ENCODE peak calls at places on chromosome 7, in eight cellular contexts. N is cardiac muscle cell; L is activated naive CD8-positive, alpha-beta T cell treated with anti-CD3 and anti-CD28 coated beads, Interleukin-2, amount 50 U/mL, for 24 hours; Z is NCI-H1417; I is AG08396; G is GM19239; A is NCI-H1436; M is CD8-positive, alpha-beta memory T cell. J is an unnamed sample.

GRCh38 chr7:85750454-85750949 is 563.6 kb upstream of the SEMA3D start:
- DNase-seq in N (peak), L (peak), Z (peak), I (peak), G (no peak), A (no peak), M (no peak), J (peak)

GRCh38 chr7:141512597-141512996 is 38.6 kb upstream of the AGK start:
- DNase-seq in N (no peak), L (no peak), Z (no peak), I (no peak), G (no peak), A (no peak), M (no peak), J (no peak)

GRCh38 chr7:142883571-142884284 is 1.8 kb downstream of the TRPV6 start:
- DNase-seq in N (no peak), L (no peak), Z (no peak), I (no peak), G (no peak), A (no peak), M (no peak), J (no peak)

GRCh38 chr7:70631732-70632131 is 500.2 kb upstream of the GALNT17 start:
- DNase-seq in N (no peak), L (no peak), Z (no peak), I (no peak), G (no peak), A (no peak), M (no peak), J (no peak)

GRCh38 chr7:48045205-48045765 is 9.9 kb downstream of the C7orf57 start:
- DNase-seq in N (no peak), L (no peak), Z (no peak), I (no peak), G (no peak), A (no peak), M (peak), J (no peak)

GRCh38 chr7:133139350-133139749 is 57.5 kb upstream of the CHCHD3 start:
- DNase-seq in N (peak), L (no peak), Z (no peak), I (peak), G (no peak), A (no peak), M (no peak), J (peak)

GRCh38 chr7:141430426-141431142 is 120.6 kb upstream of the AGK start:
- DNase-seq in N (peak), L (no peak), Z (peak), I (no peak), G (no peak), A (no peak), M (no peak), J (no peak)

GRCh38 chr7:157622408-157623221 is 285.8 kb downstream of the DNAJB6 start:
- DNase-seq in N (no peak), L (no peak), Z (no peak), I (no peak), G (no peak), A (no peak), M (no peak), J (no peak)

GRCh38 chr7:107167483-107168232 is 1.1 kb upstream of the HBP1 start:
- DNase-seq in N (peak), L (no peak), Z (peak), I (peak), G (no peak), A (peak), M (peak), J (peak)

GRCh38 chr7:68166525-68166924 is 1169.9 kb downstream of the TYW1 start:
- DNase-seq in N (no peak), L (no peak), Z (peak), I (no peak), G (no peak), A (no peak), M (no peak), J (no peak)

GRCh38 chr7:116673504-116673865 is 1.5 kb downstream of the MET start:
- DNase-seq in N (no peak), L (no peak), Z (no peak), I (no peak), G (no peak), A (no peak), M (no peak), J (no peak)

GRCh38 chr7:1288390-1288995 is 55.8 kb downstream of the UNCX start:
- DNase-seq in N (no peak), L (no peak), Z (no peak), I (no peak), G (no peak), A (no peak), M (no peak), J (no peak)

GRCh38 chr7:143499246-143499645 is 21.6 kb downstream of the TAS2R41 start:
- DNase-seq in N (no peak), L (no peak), Z (no peak), I (no peak), G (no peak), A (no peak), M (no peak), J (no peak)

GRCh38 chr7:148327379-148327778 is 263.2 kb upstream of the C7orf33 start:
- DNase-seq in N (no peak), L (no peak), Z (no peak), I (no peak), G (no peak), A (no peak), M (no peak), J (no peak)

GRCh38 chr7:106514887-106515286 is 146.1 kb downstream of the CCDC71L start:
- DNase-seq in N (no peak), L (no peak), Z (no peak), I (no peak), G (no peak), A (no peak), M (no peak), J (no peak)

GRCh38 chr7:1693991-1694524 is 24.0 kb downstream of the ELFN1 start:
- DNase-seq in N (peak), L (no peak), Z (no peak), I (no peak), G (no peak), A (peak), M (no peak), J (peak)

GRCh38 chr7:140475747-140476333 is 3.5 kb downstream of the MKRN1 start:
- DNase-seq in N (peak), L (peak), Z (peak), I (peak), G (peak), A (peak), M (peak), J (peak)

GRCh38 chr7:29479606-29480200 is 83.9 kb upstream of the PRR15 start:
- DNase-seq in N (no peak), L (no peak), Z (no peak), I (no peak), G (no peak), A (no peak), M (no peak), J (no peak)

GRCh38 chr7:143408686-143409551 is at the start of gene EPHA1:
- DNase-seq in N (no peak), L (peak), Z (peak), I (no peak), G (peak), A (no peak), M (peak), J (peak)

GRCh38 chr7:79241288-79242055 is 212.0 kb downstream of the MAGI2 start:
- DNase-seq in N (no peak), L (no peak), Z (no peak), I (peak), G (no peak), A (no peak), M (no peak), J (no peak)

GRCh38 chr7:78412216-78412858 is 613.8 kb downstream of the PHTF2 start:
- DNase-seq in N (no peak), L (no peak), Z (no peak), I (no peak), G (no peak), A (no peak), M (no peak), J (no peak)

GRCh38 chr7:78172138-78172887 is 373.7 kb downstream of the PHTF2 start:
- DNase-seq in N (no peak), L (no peak), Z (no peak), I (no peak), G (no peak), A (no peak), M (no peak), J (no peak)

GRCh38 chr7:108463613-108464012 is 7.4 kb upstream of the NRCAM start:
- DNase-seq in N (no peak), L (peak), Z (no peak), I (no peak), G (no peak), A (no peak), M (no peak), J (peak)

GRCh38 chr7:155282671-155283070 is 15.0 kb upstream of the INSIG1 start:
- DNase-seq in N (no peak), L (no peak), Z (no peak), I (no peak), G (no peak), A (no peak), M (no peak), J (no peak)

J was measured in activated CD4-positive, alpha-beta T cell treated with anti-CD3 and anti-CD28 coated beads for 36 hours.